ENCODE peak calls at places on chromosomes 7 and 10, in four cellular contexts. C is GM23248, Y is Peyer's patch, K is fibroblast of lung. O is an unnamed sample.

GRCh38 chr7:155862516-155863257 is 50.4 kb upstream of the SHH start:
- DNase-seq in C (no peak), Y (peak; percentile 38), K (no peak), O (no peak)

GRCh38 chr7:152909683-152910544 is 150.4 kb downstream of the ACTR3B start:
- DNase-seq in C (no peak), Y (no peak), K (no peak), O (no peak)

GRCh38 chr7:26863504-26864308 is 684 bp downstream of the SKAP2 start:
- DNase-seq in C (peak; percentile 52), Y (peak; percentile 63), K (peak; percentile 32), O (no peak)

GRCh38 chr10:94639902-94640301 is 43.6 kb upstream of the CYP2C18 start:
- DNase-seq in C (no peak), Y (no peak), K (no peak), O (no peak)

GRCh38 chr10:24541239-24541753 is 182.4 kb downstream of the ARHGAP21 start:
- DNase-seq in C (no peak), Y (no peak), K (no peak), O (peak; percentile 57)

GRCh38 chr10:123103944-123104343 is 31.8 kb upstream of the HMX3 start:
- DNase-seq in C (no peak), Y (no peak), K (no peak), O (no peak)

GRCh38 chr10:88395677-88396076 is 187.4 kb downstream of the RNLS start:
- DNase-seq in C (peak; percentile 42), Y (no peak), K (peak; percentile 33), O (no peak)

GRCh38 chr10:103712898-103713498 is 142.4 kb downstream of the SH3PXD2A start:
- DNase-seq in C (peak; percentile 81), Y (peak; percentile 93), K (peak; percentile 55), O (peak; percentile 85)

GRCh38 chr7:55273186-55273980 is 91.8 kb upstream of the LANCL2 start:
- DNase-seq in C (no peak), Y (no peak), K (no peak), O (no peak)

GRCh38 chr10:1734288-1734687 is 3.0 kb downstream of the ADARB2 start:
- DNase-seq in C (no peak), Y (no peak), K (no peak), O (no peak)

GRCh38 chr7:71735961-71736556 is 604.1 kb downstream of the GALNT17 start:
- DNase-seq in C (peak; percentile 67), Y (peak; percentile 76), K (peak; percentile 41), O (peak; percentile 86)

GRCh38 chr10:132884041-132884440 is 58.3 kb downstream of the CFAP46 start:
- DNase-seq in C (no peak), Y (peak; percentile 30), K (no peak), O (no peak)

GRCh38 chr7:43038229-43038628 is 74.2 kb upstream of the HECW1 start:
- DNase-seq in C (peak; percentile 96), Y (no peak), K (peak; percentile 92), O (no peak)

GRCh38 chr10:117532451-117533107 is 10.0 kb upstream of the EMX2 start:
- DNase-seq in C (peak; percentile 61), Y (no peak), K (no peak), O (no peak)

GRCh38 chr10:120431356-120431755 is 25.7 kb upstream of the PLPP4 start:
- DNase-seq in C (no peak), Y (no peak), K (peak; percentile 37), O (no peak)

GRCh38 chr10:12539350-12540164 is 190.2 kb downstream of the CAMK1D start:
- DNase-seq in C (no peak), Y (no peak), K (peak; percentile 19), O (no peak)

GRCh38 chr7:101075646-101076045 is 9.6 kb upstream of the TRIM56 start:
- DNase-seq in C (no peak), Y (no peak), K (no peak), O (no peak)

GRCh38 chr7:148714498-148714897 is 15.8 kb downstream of the CUL1 start:
- DNase-seq in C (no peak), Y (no peak), K (no peak), O (no peak)

GRCh38 chr10:47326306-47326926 is 4.2 kb downstream of the GDF2 start:
- DNase-seq in C (no peak), Y (no peak), K (no peak), O (no peak)

GRCh38 chr7:70000747-70001348 is 402.6 kb downstream of the AUTS2 start:
- DNase-seq in C (no peak), Y (no peak), K (no peak), O (no peak)

GRCh38 chr10:121007264-121007663 is 156.1 kb downstream of the WDR11 start:
- DNase-seq in C (no peak), Y (no peak), K (no peak), O (no peak)

GRCh38 chr10:51896849-51897248 is 197.5 kb upstream of the CSTF2T start:
- DNase-seq in C (peak; percentile 91), Y (no peak), K (peak; percentile 36), O (no peak)

GRCh38 chr7:80934286-80934685 is 15.4 kb upstream of the SEMA3C start:
- DNase-seq in C (peak; percentile 60), Y (no peak), K (peak; percentile 53), O (no peak)

GRCh38 chr7:73338321-73338720 is 10.4 kb downstream of the FKBP6 start:
- DNase-seq in C (no peak), Y (no peak), K (peak; percentile 8), O (no peak)

GRCh38 chr10:126892873-126893175 is 12.4 kb upstream of the DOCK1 start:
- DNase-seq in C (no peak), Y (no peak), K (no peak), O (no peak)

GRCh38 chr10:26215923-26216576 is 524 bp upstream of the GAD2 start:
- DNase-seq in C (peak; percentile 66), Y (no peak), K (peak; percentile 35), O (peak; percentile 85)

GRCh38 chr7:126426652-126427051 is 826.1 kb downstream of the GRM8 start:
- DNase-seq in C (no peak), Y (no peak), K (no peak), O (no peak)

GRCh38 chr7:83410989-83411591 is 237.8 kb downstream of the SEMA3E start:
- DNase-seq in C (peak; percentile 76), Y (no peak), K (peak; percentile 53), O (peak; percentile 72)

GRCh38 chr7:151818674-151819519 is 58.0 kb downstream of the PRKAG2 start:
- DNase-seq in C (no peak), Y (no peak), K (no peak), O (peak; percentile 41)

GRCh38 chr10:119687192-119688032 is 36.2 kb downstream of the BAG3 start:
- DNase-seq in C (no peak), Y (no peak), K (peak; percentile 72), O (peak; percentile 33)

GRCh38 chr10:5588603-5589002 is 63.8 kb downstream of the CALML3 start:
- DNase-seq in C (no peak), Y (no peak), K (no peak), O (no peak)
- H3K4me1 ChIP-seq in C (peaks cover 33% of the 10 kb centered on the region), Y (peaks cover 7% of the 10 kb centered on the region), K (no peaks in the 10 kb centered on the region), O (peaks cover 55% of the 10 kb centered on the region)

GRCh38 chr10:62413048-62413447 is 38.9 kb downstream of the ZNF365 start:
- DNase-seq in C (no peak), Y (no peak), K (no peak), O (no peak)
- H3K4me1 ChIP-seq in C (no peaks in the 10 kb centered on the region), Y (no peaks in the 10 kb centered on the region), K (no peaks in the 10 kb centered on the region), O (no peaks in the 10 kb centered on the region)

DNA sequence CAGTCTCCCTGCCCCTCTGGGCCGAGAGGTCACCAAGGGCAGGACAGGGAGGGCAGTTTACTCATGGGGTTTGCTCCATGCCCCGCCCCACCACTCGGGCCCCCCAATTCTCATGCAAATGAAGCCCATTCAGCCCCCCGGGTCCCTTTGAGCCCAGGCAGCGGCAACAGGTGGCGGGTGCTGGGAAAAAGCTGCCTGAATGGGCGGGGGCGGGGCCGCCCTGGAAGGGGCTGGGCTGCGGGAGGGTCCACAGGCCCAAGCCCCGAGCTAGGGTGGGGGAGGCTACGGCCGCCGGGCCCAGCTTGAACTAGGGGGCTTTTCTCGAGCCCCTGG is 5.2 kb downstream of the LFNG start:
- DNase-seq in C (no peak), Y (no peak), K (no peak), O (no peak)
- H3K4me1 ChIP-seq in C (peaks cover 31% of the 10 kb centered on the region), Y (peaks cover 89% of the 10 kb centered on the region), K (peaks cover 20% of the 10 kb centered on the region), O (peaks cover 52% of the 10 kb centered on the region)

GRCh38 chr10:3072641-3073360 is 5.5 kb downstream of the PFKP start:
- DNase-seq in C (no peak), Y (no peak), K (no peak), O (no peak)
- H3K4me1 ChIP-seq in C (peaks cover 17% of the 10 kb centered on the region), Y (peaks cover 15% of the 10 kb centered on the region), K (peaks cover 12% of the 10 kb centered on the region), O (peaks cover 3% of the 10 kb centered on the region)

GRCh38 chr7:107173191-107173590 is 4.4 kb downstream of the HBP1 start:
- DNase-seq in C (no peak), Y (no peak), K (no peak), O (no peak)
- H3K4me1 ChIP-seq in C (peaks cover 16% of the 10 kb centered on the region), Y (peaks cover 42% of the 10 kb centered on the region), K (no peaks in the 10 kb centered on the region), O (peaks cover 9% of the 10 kb centered on the region)

GRCh38 chr10:106938448-106939014 is 226.0 kb downstream of the SORCS1 start:
- DNase-seq in C (no peak), Y (no peak), K (no peak), O (no peak)
- H3K4me1 ChIP-seq in C (no peaks in the 10 kb centered on the region), Y (no peaks in the 10 kb centered on the region), K (no peaks in the 10 kb centered on the region), O (no peaks in the 10 kb centered on the region)

GRCh38 chr7:29199776-29200175 is 5.2 kb downstream of the CHN2 start:
- DNase-seq in C (no peak), Y (no peak), K (no peak), O (no peak)

GRCh38 chr7:29196971-29197370 is 2.4 kb downstream of the CHN2 start:
- DNase-seq in C (no peak), Y (no peak), K (no peak), O (no peak)

GRCh38 chr7:29196191-29196590 is 1.6 kb downstream of the CHN2 start:
- DNase-seq in C (no peak), Y (peak; percentile 47), K (no peak), O (no peak)

GRCh38 chr7:29194594-29195417 is at the start of gene CHN2:
- DNase-seq in C (peak; percentile 52), Y (peak; percentile 88), K (peak; percentile 36), O (peak; percentile 79)

GRCh38 chr7:29197916-29198315 is 3.3 kb downstream of the CHN2 start:
- DNase-seq in C (no peak), Y (no peak), K (no peak), O (no peak)
- H3K4me1 ChIP-seq in C (no peaks in the 10 kb centered on the region), Y (peaks cover 5% of the 10 kb centered on the region), K (no peaks in the 10 kb centered on the region), O (no peaks in the 10 kb centered on the region)

DNA sequence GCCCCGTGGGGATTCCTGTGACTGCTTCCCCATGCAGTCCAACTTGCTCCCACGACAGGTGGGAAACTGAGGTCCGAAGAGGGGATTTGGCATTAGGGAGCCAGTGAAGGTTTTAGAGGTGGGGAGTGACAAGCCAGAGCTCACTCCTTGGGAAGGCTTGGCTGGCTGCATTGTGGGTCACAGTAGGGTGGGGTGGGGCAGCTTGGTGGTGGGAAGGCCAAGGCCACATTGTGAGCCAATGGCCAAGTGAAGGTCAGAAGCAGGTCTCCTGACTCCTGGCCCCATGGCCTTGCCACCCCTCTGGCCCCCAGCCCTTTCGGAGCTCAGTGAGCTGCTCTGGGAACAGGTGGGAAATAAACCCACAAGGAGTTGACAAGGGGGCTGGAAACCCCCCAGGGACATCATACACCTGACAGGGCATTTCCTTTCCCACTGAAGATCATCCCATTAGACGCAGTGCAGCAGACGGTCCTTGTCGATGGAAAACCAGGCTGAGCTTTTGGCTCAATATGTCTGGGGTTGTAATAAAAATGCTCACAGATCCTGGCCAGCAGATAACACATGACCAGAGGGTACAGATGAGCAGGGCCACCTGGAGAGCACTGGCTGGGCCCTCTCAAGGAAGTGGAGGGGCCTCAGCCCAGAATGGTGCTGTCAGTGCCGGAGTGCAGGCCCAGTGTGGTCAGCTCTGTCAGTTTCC is 2.4 kb downstream of the C10orf105 start:
- DNase-seq in C (no peak), Y (no peak), K (no peak), O (no peak)
- H3K4me1 ChIP-seq in C (peaks cover 22% of the 10 kb centered on the region), Y (peaks cover 32% of the 10 kb centered on the region), K (peaks cover 16% of the 10 kb centered on the region), O (peaks cover 16% of the 10 kb centered on the region)